ENCODE peak calls at places on chromosome 21, in five cellular contexts. J is heart left ventricle, G is GM12864, X is epithelial cell of esophagus, I is AG09309. C is an unnamed sample.

GRCh38 chr21:39637197-39637970 is 24.6 kb downstream of the B3GALT5 start:
- DNase-seq in J (no peak), G (no peak), X (no peak), I (no peak), C (no peak)

GRCh38 chr21:39318091-39318959 is 4.9 kb upstream of the BRWD1 start:
- DNase-seq in J (no peak), G (no peak), X (no peak), I (no peak), C (no peak)

GRCh38 chr21:33886316-33886715 is 29.3 kb downstream of the ATP5PO start:
- DNase-seq in J (no peak), G (no peak), X (no peak), I (no peak), C (no peak)

GRCh38 chr21:17854771-17855170 is 35.6 kb upstream of the C21orf91 start:
- DNase-seq in J (no peak), G (no peak), X (no peak), I (no peak), C (no peak)

GRCh38 chr21:15054606-15055239 is 10.1 kb downstream of the NRIP1 start:
- DNase-seq in J (no peak), G (no peak), X (no peak), I (no peak), C (peak)

GRCh38 chr21:39971961-39972360 is 104.7 kb downstream of the PCP4 start:
- DNase-seq in J (no peak), G (no peak), X (no peak), I (no peak), C (no peak)

GRCh38 chr21:16072692-16073091 is 342.9 kb downstream of the USP25 start:
- DNase-seq in J (no peak), G (no peak), X (no peak), I (peak), C (no peak)

GRCh38 chr21:31372176-31372765 is 28.2 kb upstream of the TIAM1 start:
- DNase-seq in J (no peak), G (no peak), X (peak), I (no peak), C (no peak)

GRCh38 chr21:38619865-38620513 is 121.7 kb upstream of the ERG start:
- DNase-seq in J (peak), G (no peak), X (peak), I (peak), C (no peak)

GRCh38 chr21:14562959-14563358 is 16.8 kb upstream of the SAMSN1 start:
- DNase-seq in J (no peak), G (no peak), X (no peak), I (no peak), C (no peak)

DNA sequence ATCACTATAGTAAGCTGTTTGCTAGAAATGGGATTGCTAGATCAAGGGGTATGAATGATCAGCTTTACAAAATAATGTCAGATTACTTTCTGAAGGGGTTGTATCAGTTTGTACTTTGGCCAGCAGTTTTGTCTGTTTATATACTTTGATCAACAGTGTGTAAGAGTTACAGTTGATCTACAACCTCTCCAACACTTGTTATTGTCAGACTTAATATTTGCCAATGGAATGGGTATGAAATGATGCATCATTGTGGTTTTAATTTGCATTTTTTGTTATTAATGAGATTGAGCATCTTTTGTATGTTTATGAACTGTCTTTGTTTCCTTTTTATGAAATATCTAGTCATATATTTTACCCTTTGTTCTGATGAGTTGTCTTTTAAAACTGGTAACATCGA is 4.3 kb downstream of the TTC3 start:
- DNase-seq in J (no peak), G (no peak), X (no peak), I (no peak), C (no peak)
- H3K4me3 ChIP-seq in J (no peak), G (no peak), X (no peak), I (no peak), C (no peak)

DNA sequence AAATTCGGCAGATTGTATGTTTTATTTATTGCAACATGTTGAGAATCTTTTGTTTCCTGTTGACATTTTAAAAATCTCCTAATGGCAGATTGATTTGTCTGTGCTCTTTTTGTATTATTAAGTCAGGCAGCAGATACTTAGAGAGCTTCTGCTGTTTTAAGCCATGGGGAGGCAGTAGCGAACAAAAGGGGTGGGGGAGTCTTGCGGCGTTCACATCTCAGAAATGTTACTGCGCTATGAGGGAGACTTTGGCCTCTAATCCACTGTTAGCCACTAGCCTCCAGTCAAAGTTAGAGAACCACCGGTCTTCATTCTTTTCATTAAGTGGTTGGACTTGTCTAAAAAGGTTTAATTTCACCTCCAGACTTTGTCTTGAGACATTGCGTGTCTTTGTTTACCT is 93.6 kb downstream of the DYRK1A start:
- DNase-seq in J (no peak), G (no peak), X (no peak), I (no peak), C (no peak)
- TF ChIP-seq CTCF in J (no peak), G (no peak), X (peak), I (no peak), C (no peak)

DNA sequence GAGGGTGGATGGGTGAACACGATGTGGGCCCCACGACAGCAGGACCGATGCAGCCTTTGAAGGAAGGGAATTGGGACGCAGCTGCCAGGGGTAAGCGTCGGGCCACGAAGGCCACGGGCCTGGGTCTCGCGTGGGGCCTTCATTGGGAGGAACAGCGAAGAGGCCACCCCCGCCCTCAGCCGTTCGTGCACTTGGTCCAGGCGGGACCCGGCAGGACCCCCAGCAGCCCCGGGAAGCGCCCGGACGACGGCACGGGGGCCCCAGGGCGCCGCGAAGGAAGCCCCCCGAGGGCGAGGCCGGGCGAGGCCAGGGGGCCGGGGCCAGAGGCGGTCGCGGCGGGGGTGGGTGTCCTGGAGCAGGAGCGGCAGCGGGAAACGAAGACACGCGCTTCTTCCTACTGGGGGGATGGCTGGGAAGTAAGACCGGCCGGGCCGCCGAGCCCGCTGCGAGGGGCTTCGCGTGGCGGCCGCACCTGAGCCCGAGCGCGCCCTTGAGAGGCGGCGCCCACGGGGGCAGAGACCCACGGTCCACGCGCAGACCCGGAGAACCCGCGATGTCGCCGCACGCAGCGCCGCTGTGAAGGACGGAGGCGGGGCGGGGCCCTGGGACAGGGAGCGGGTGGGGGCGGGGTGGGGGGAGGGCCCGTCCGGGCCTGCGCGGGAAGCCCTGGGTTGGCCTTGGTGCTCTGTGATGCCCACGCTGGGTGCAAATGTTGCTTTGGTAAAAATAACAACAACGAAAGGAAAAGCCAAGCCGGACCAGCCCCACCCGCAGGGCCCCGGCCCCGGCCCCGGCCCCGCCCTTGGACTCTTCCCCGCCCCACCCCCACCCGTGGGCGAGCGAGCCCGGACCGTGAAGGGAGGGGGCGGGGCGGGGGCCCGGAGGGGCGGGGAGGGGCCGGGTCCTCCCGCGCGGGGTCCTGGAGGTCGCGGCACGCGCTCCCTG is 56.0 kb upstream of the ADARB1 start:
- DNase-seq in J (peak), G (no peak), X (no peak), I (no peak), C (no peak)
- H3K4me3 ChIP-seq in J (peak), G (no peak), X (peak), I (peak), C (no peak)

GRCh38 chr21:27756191-27756590 is 789.3 kb upstream of the ADAMTS5 start:
- DNase-seq in J (no peak), G (no peak), X (peak), I (no peak), C (no peak)

GRCh38 chr21:27761623-27762022 is 794.7 kb upstream of the ADAMTS5 start:
- DNase-seq in J (no peak), G (no peak), X (peak), I (no peak), C (peak)

GRCh38 chr21:27764056-27764455 is 797.2 kb upstream of the ADAMTS5 start:
- DNase-seq in J (no peak), G (no peak), X (no peak), I (no peak), C (no peak)

GRCh38 chr21:27759820-27760219 is 792.9 kb upstream of the ADAMTS5 start:
- DNase-seq in J (no peak), G (no peak), X (peak), I (no peak), C (peak)

DNA sequence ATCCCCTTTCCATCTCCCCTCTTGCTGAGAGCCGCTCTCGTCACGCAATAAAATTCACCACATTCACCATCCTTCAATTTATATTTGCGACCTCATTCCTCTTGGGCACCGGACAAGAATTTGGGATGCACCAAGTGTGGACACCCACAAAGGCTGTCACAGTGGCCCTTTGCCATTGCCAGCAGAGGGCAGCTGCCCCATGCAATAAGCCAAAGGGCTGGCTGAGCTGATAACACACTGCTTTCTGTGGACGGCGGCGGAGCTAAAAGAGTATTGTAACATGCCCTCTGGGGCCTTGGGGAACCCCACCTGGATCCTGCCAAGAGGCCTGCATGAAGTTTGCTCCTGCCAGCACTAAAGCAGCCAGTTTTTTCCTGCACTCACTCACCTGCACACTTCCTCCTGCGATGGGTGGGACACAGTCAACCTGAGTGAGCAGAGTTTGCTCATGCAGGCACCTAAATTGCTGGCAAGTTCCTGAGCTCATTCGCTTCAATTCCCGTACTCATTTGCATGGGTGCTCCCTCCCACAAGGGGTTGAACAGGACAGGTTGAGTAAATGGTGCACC is 792.3 kb upstream of the ADAMTS5 start:
- DNase-seq in J (peak), G (no peak), X (peak), I (no peak), C (no peak)
- TF ChIP-seq CTCF in J (peak), G (no peak), X (peak), I (peak), C (peak)

DNA sequence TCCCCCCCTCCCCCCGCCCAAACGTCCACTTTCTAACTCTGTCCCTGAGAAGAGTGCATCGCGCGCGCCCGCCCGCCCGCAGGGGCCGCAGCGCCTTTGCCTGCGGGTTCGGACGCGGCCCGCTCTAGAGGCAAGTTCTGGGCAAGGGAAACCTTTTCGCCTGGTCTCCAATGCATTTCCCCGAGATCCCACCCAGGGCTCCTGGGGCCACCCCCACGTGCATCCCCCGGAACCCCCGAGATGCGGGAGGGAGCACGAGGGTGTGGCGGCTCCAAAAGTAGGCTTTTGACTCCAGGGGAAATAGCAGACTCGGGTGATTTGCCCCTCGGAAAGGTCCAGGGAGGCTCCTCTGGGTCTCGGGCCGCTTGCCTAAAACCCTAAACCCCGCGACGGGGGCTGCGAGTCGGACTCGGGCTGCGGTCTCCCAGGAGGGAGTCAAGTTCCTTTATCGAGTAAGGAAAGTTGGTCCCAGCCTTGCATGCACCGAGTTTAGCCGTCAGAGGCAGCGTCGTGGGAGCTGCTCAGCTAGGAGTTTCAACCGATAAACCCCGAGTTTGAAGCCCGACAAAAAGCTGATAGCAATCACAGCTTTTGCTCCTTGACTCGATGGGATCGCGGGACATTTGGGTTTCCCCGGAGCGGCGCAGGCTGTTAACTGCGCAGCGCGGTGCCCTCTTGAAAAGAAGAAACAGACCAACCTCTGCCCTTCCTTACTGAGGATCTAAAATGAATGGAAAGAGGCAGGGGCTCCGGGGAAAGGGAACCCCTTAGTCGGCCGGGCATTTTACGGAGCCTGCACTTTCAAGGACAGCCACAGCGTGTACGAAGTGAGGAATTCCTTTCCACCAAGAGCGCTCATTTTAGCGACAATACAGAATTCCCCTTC is 158.1 kb downstream of the RUNX1 start:
- DNase-seq in J (no peak), G (no peak), X (peak), I (no peak), C (no peak)
- H3K4me3 ChIP-seq in J (peak), G (no peak), X (peak), I (peak), C (no peak)

DNA sequence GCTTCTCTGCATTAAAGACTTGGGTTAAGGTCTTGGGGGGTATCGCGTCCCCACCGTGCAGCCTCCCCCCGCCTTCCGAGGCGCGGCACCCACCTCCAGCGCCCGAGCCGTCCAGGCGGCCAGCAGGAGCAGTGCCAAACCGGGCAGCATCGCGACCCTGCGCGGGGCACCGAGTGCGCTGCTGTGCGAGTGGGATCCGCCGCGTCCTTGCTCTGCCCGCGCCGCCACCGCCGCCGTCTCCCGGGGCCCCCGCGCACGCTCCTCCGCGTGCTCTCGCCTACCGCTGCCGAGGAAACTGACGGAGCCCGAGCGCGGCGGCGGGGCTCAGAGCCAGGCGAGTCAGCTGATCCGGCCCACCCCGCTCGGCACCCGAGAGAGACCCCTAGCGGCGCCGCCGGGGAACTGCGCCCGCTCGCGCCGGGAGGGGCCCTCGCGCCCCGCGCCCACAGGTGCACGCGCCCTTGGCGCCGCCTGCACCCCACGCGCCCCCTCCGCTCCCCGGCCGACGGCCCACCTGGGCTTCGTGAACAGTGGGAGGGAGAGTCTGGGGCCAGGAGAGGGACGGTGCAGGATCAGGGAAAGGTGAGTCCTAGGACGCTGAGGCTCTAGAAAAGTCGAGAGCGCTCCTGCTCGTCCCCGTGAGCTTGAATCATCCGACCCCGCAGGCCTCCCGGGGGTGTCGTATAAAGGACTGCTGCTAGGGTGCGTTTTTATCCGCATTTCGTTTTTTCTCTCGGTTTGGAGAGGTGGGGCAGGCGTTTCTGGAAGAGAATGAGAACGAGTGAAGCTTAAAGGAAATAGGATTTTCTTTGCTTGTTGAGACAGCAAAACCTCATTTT is at the start of gene APP:
- DNase-seq in J (peak), G (no peak), X (peak), I (no peak), C (no peak)
- TF ChIP-seq CTCF in J (peak), G (peak), X (peak), I (peak), C (peak)

GRCh38 chr21:42063578-42064521 is 7.3 kb upstream of the UMODL1 start:
- DNase-seq in J (no peak), G (peak), X (peak), I (no peak), C (no peak)
- H3K4me3 ChIP-seq in J (no peak), G (peak), X (no peak), I (no peak), C (no peak)

GRCh38 chr21:32544697-32545096 is 40.6 kb downstream of the TCP10L start:
- DNase-seq in J (no peak), G (no peak), X (no peak), I (no peak), C (no peak)
- TF ChIP-seq CTCF in J (no peak), G (no peak), X (no peak), I (no peak), C (no peak)

DNA sequence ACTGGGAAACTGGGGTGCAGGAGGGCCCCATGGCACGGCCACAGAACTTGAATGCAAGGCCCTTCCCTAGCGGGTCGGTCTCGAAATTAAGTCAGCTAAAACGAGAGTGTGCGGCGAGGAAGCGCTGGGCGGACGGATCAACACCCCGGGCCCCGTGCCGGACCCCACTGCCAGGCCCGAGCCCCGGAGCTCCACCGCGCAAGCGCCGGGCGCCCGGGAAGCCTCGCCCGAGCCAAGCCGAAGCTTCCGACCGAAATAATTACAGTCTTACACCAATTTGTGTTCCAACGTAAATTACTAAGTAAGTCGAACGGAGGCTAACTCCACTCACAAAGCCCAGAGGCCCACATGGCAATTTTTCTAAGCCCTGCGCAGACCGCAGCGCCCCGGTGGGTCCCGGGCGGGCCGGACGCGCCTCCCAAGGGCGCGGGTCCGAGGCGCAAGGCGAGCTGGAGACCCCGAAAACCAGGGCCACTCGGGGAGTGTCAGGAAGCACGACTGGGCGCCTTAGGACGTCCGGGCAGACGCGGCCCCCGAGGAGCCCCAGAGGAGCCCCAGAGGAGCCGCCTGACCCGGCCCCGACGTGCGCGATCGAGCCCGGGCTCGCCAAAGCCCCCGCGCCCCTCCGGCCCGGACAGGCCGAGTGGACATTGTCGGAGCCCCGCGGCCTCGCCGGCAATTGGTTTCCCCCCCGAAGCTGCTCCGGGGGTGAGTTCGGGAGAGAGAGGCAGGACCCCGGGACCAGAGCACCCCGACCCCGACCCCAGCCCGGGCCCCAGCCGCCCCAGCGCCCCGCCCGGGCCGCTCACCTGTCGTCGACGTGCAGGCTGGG is 585 bp downstream of the RIPK4 start:
- DNase-seq in J (no peak), G (no peak), X (no peak), I (no peak), C (no peak)
- H3K4me3 ChIP-seq in J (peak), G (no peak), X (peak), I (peak), C (peak)